ENCODE peak calls at places on chromosomes 5 and 9, in seven cellular contexts. V is activated T-helper 1 cell treated with anti-CD3 and anti-CD28 coated beads, Interleukin-12 subunit alpha, Interleukin-12 subunit beta, Interleukin-2, Interleukin-4 antibody, amounts not matched to agents 30 ng/mL and 10 ng/mL and 1 ng/mL, durations not matched to agents 14 hours and 24 hours and 36 hours; R is NCI-H2029; L is CD8-positive, alpha-beta memory T cell; Y is NCI-H510A treated with DMSO at 0.1 percent for 48 hours; W is EH; P is GM23338. K is an unnamed sample.

GRCh38 chr5:74516217-74516636 is 124.3 kb downstream of the ENC1 start:
- DNase-seq in R (no peak), Y (no peak), P (peak), W (peak), L (no peak), V (no peak), K (no peak)

GRCh38 chr9:124749811-124750210 is 21.3 kb downstream of the NR6A1 start:
- DNase-seq in W (peak), P (no peak), L (no peak), Y (no peak), R (no peak), V (no peak), K (no peak)

GRCh38 chr5:65873181-65873580 is 53.2 kb upstream of the ERBIN start:
- DNase-seq in W (peak), Y (no peak), R (no peak), V (no peak), P (no peak), L (no peak), K (no peak)

GRCh38 chr5:67248703-67249589 is 52.3 kb upstream of the CD180 start:
- DNase-seq in V (no peak), W (peak), Y (peak), P (no peak), R (peak), L (no peak), K (no peak)

GRCh38 chr9:88653926-88654325 is 118.9 kb downstream of the NXNL2 start:
- DNase-seq in Y (no peak), L (no peak), V (no peak), R (no peak), P (no peak), W (peak), K (no peak)

GRCh38 chr5:111676496-111676895 is 80.5 kb downstream of the NREP start:
- DNase-seq in W (peak), L (no peak), P (no peak), R (no peak), V (no peak), Y (no peak), K (no peak)

GRCh38 chr9:98639133-98639532 is 69.6 kb downstream of the GABBR2 start:
- DNase-seq in W (no peak), L (no peak), V (no peak), P (no peak), Y (no peak), R (no peak), K (no peak)

GRCh38 chr9:108074900-108075299 is 585.3 kb upstream of the KLF4 start:
- DNase-seq in R (no peak), W (no peak), L (no peak), V (no peak), Y (no peak), P (no peak), K (no peak)

GRCh38 chr5:141677415-141677814 is 4.6 kb downstream of the ARAP3 start:
- DNase-seq in W (no peak), P (peak), L (no peak), V (no peak), Y (no peak), R (no peak), K (no peak)

GRCh38 chr9:114958021-114958846 is 27.8 kb upstream of the TNFSF8 start:
- DNase-seq in Y (no peak), L (no peak), V (peak), W (no peak), R (no peak), P (no peak), K (no peak)

GRCh38 chr9:35951736-35952135 is 6.2 kb downstream of the OR2S2 start:
- DNase-seq in R (no peak), P (no peak), L (no peak), W (peak), V (no peak), Y (no peak), K (no peak)

GRCh38 chr9:682633-683508 is 158.6 kb upstream of the DMRT1 start:
- DNase-seq in L (no peak), P (no peak), R (no peak), V (no peak), Y (peak), W (peak), K (no peak)

GRCh38 chr9:85900504-85901201 is 40.3 kb upstream of the NAA35 start:
- DNase-seq in L (peak), R (peak), V (no peak), Y (no peak), P (peak), W (peak), K (no peak)

GRCh38 chr9:133275105-133276000 is at the start of gene ABO:
- DNase-seq in P (peak), L (no peak), R (no peak), W (no peak), Y (no peak), V (no peak), K (peak)